ENCODE peak calls at places on chromosome 20, in four cellular contexts. B is stimulated activated CD8-positive, alpha-beta memory T cell treated with anti-CD3 and anti-CD28 coated beads, Interleukin-15, amount 100 ng/mL, for 24 hours; T is neural progenitor cell; C is head of caudate nucleus. P is an unnamed sample.

GRCh38 chr20:41249781-41250281 is 67.7 kb downstream of the ZHX3 start:
- DNase-seq in B (no peak), T (peak; percentile 77), C (no peak), P (no peak)

GRCh38 chr20:45269056-45269455 is 14.7 kb upstream of the SLPI start:
- DNase-seq in B (no peak), T (no peak), C (no peak), P (no peak)

GRCh38 chr20:39021748-39022147 is 59.6 kb downstream of the DHX35 start:
- DNase-seq in B (no peak), T (no peak), C (no peak), P (no peak)

GRCh38 chr20:15902493-15902892 is 670.8 kb downstream of the KIF16B start:
- DNase-seq in B (no peak), T (peak; percentile 29), C (no peak), P (peak; percentile 55)

GRCh38 chr20:47502801-47503239 is 1.1 kb downstream of the NCOA3 start:
- DNase-seq in B (no peak), T (peak; percentile 34), C (no peak), P (peak; percentile 77)

GRCh38 chr20:46350986-46351267 is 42.6 kb upstream of the CDH22 start:
- DNase-seq in B (no peak), T (peak; percentile 88), C (no peak), P (no peak)

GRCh38 chr20:3818155-3819151 is 1.9 kb upstream of the AP5S1 start:
- DNase-seq in B (no peak), T (peak; percentile 81), C (no peak), P (peak; percentile 49)

GRCh38 chr20:20018366-20018765 is 1.2 kb downstream of the NAA20 start:
- DNase-seq in B (no peak), T (no peak), C (no peak), P (no peak)

GRCh38 chr20:35561268-35561667 is 19.4 kb downstream of the ERGIC3 start:
- DNase-seq in B (no peak), T (peak; percentile 77), C (peak; percentile 36), P (no peak)

GRCh38 chr20:54668271-54669053 is 193.1 kb downstream of the DOK5 start:
- DNase-seq in B (no peak), T (peak; percentile 60), C (no peak), P (peak; percentile 9)